ENCODE peak calls at places on chromosomes 6 and 20, in ten cellular contexts. One of them, this sample, is unnamed.

GRCh38 chr20:62062661-62063600 is 2.8 kb downstream of the TAF4 start:
- DNase-seq in heart right ventricle: no peak
- DNase-seq in GM12865: no peak
- DNase-seq in brain microvascular endothelial cell: no peak
- DNase-seq in astrocyte of the spinal cord: no peak
- DNase-seq in CD8-positive, alpha-beta T cell: no peak
- DNase-seq in fibroblast of lung: no peak
- DNase-seq in right cardiac atrium: no peak
- DNase-seq in A549: no peak
- DNase-seq in CD4-positive, alpha-beta memory T cell: no peak
- DNase-seq in this sample: no peak

GRCh38 chr20:41697861-41698559 is 79.8 kb upstream of the CHD6 start:
- DNase-seq in A549: peak; percentile 31
- DNase-seq in right cardiac atrium: no peak
- DNase-seq in heart right ventricle: no peak
- DNase-seq in GM12865: peak; percentile 36
- DNase-seq in brain microvascular endothelial cell: peak; percentile 48
- DNase-seq in astrocyte of the spinal cord: peak; percentile 40
- DNase-seq in CD8-positive, alpha-beta T cell: no peak
- DNase-seq in fibroblast of lung: peak; percentile 14
- DNase-seq in CD4-positive, alpha-beta memory T cell: peak; percentile 33
- DNase-seq in this sample: peak; percentile 6

GRCh38 chr20:57400821-57401564 is 9.8 kb downstream of the RBM38 start:
- DNase-seq in CD8-positive, alpha-beta T cell: peak; percentile 62
- DNase-seq in heart right ventricle: no peak
- DNase-seq in fibroblast of lung: no peak
- DNase-seq in right cardiac atrium: peak; percentile 54
- DNase-seq in GM12865: peak; percentile 58
- DNase-seq in astrocyte of the spinal cord: no peak
- DNase-seq in brain microvascular endothelial cell: no peak
- DNase-seq in CD4-positive, alpha-beta memory T cell: no peak
- DNase-seq in A549: no peak
- DNase-seq in this sample: no peak

GRCh38 chr6:120355822-120356221 is 978.5 kb downstream of the TBC1D32 start:
- DNase-seq in fibroblast of lung: peak; percentile 55
- DNase-seq in brain microvascular endothelial cell: peak; percentile 1
- DNase-seq in GM12865: no peak
- DNase-seq in right cardiac atrium: no peak
- DNase-seq in A549: no peak
- DNase-seq in CD8-positive, alpha-beta T cell: no peak
- DNase-seq in astrocyte of the spinal cord: peak; percentile 68
- DNase-seq in heart right ventricle: no peak
- DNase-seq in CD4-positive, alpha-beta memory T cell: no peak
- DNase-seq in this sample: peak; percentile 37

GRCh38 chr20:33843854-33844253 is 32.7 kb downstream of the CHMP4B start:
- DNase-seq in A549: no peak
- DNase-seq in brain microvascular endothelial cell: peak; percentile 12
- DNase-seq in CD8-positive, alpha-beta T cell: no peak
- DNase-seq in heart right ventricle: no peak
- DNase-seq in right cardiac atrium: no peak
- DNase-seq in astrocyte of the spinal cord: no peak
- DNase-seq in fibroblast of lung: no peak
- DNase-seq in GM12865: peak; percentile 61
- DNase-seq in CD4-positive, alpha-beta memory T cell: no peak
- DNase-seq in this sample: no peak

GRCh38 chr6:34973547-34974248 is 84.6 kb downstream of the ANKS1A start:
- DNase-seq in brain microvascular endothelial cell: no peak
- DNase-seq in heart right ventricle: no peak
- DNase-seq in A549: no peak
- DNase-seq in CD4-positive, alpha-beta memory T cell: no peak
- DNase-seq in CD8-positive, alpha-beta T cell: no peak
- DNase-seq in right cardiac atrium: no peak
- DNase-seq in fibroblast of lung: no peak
- DNase-seq in GM12865: no peak
- DNase-seq in astrocyte of the spinal cord: no peak
- DNase-seq in this sample: no peak

GRCh38 chr6:44051516-44051915 is 75.7 kb downstream of the MRPL14 start:
- DNase-seq in fibroblast of lung: peak; percentile 88
- DNase-seq in brain microvascular endothelial cell: peak; percentile 80
- DNase-seq in astrocyte of the spinal cord: peak; percentile 87
- DNase-seq in CD8-positive, alpha-beta T cell: no peak
- DNase-seq in right cardiac atrium: peak; percentile 70
- DNase-seq in A549: no peak
- DNase-seq in heart right ventricle: no peak
- DNase-seq in CD4-positive, alpha-beta memory T cell: no peak
- DNase-seq in GM12865: no peak
- DNase-seq in this sample: peak; percentile 76

GRCh38 chr6:46848684-46849360 is 55.6 kb downstream of the MEP1A start:
- DNase-seq in CD4-positive, alpha-beta memory T cell: peak; percentile 18
- DNase-seq in heart right ventricle: peak; percentile 83
- DNase-seq in fibroblast of lung: peak; percentile 70
- DNase-seq in A549: peak; percentile 70
- DNase-seq in brain microvascular endothelial cell: peak; percentile 78
- DNase-seq in CD8-positive, alpha-beta T cell: peak; percentile 59
- DNase-seq in right cardiac atrium: peak; percentile 94
- DNase-seq in GM12865: peak; percentile 63
- DNase-seq in astrocyte of the spinal cord: peak; percentile 80
- DNase-seq in this sample: peak; percentile 32

DNA sequence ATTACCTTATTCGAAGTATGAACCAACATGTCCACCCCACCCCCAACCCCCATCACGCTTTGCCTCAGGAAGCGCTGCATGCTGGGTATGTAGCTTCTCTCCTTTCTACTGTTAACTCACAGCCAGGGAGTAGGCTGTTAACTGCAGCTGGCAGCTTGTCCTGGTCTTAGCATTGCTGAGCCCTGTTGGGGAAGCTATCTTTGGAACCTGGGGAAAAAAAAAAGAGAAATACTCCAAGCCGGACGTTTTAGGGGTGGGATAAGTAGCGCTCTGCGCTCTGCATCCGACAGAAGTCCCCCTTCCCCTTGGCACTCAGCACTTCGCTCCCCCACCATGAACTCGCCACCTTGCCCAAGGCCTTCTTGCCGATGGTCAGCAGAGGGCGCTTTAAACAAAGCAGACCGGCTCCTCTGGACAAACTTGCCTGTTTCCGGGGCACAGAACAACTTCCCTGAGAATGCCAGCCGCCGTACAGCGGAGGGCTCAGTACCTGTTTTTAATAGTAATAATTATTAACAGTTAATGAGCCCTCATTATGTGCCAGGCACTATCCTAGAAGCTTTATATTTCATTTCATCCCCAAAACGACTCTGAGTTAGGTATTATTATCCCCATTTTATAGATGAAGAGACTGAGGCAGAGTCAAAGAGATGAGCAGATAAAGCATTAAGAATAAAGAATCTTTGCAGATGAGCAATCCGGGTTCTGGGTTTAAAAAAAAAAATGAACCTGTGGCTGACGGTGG is 35.2 kb upstream of the MDFI start:
- DNase-seq in astrocyte of the spinal cord: peak; percentile 84
- DNase-seq in brain microvascular endothelial cell: peak; percentile 66
- DNase-seq in A549: peak; percentile 80
- DNase-seq in right cardiac atrium: peak; percentile 91
- DNase-seq in heart right ventricle: peak; percentile 88
- DNase-seq in CD4-positive, alpha-beta memory T cell: peak; percentile 70
- DNase-seq in CD8-positive, alpha-beta T cell: peak; percentile 74
- DNase-seq in fibroblast of lung: peak; percentile 79
- DNase-seq in GM12865: peak; percentile 88
- DNase-seq in this sample: peak; percentile 80
- H3K4me3 ChIP-seq in astrocyte of the spinal cord: no peak overlapping the region
- H3K4me3 ChIP-seq in brain microvascular endothelial cell: no peak overlapping the region
- H3K4me3 ChIP-seq in A549: peak overlapping the region; percentile 23
- H3K4me3 ChIP-seq in right cardiac atrium: no peak overlapping the region
- H3K4me3 ChIP-seq in heart right ventricle: no peak overlapping the region
- H3K4me3 ChIP-seq in CD4-positive, alpha-beta memory T cell: no peak overlapping the region
- H3K4me3 ChIP-seq in CD8-positive, alpha-beta T cell: no peak overlapping the region
- H3K4me3 ChIP-seq in fibroblast of lung: no peak overlapping the region
- H3K4me3 ChIP-seq in GM12865: no peak overlapping the region
- H3K4me3 ChIP-seq in this sample: no peak overlapping the region

GRCh38 chr20:48656120-48656519 is 171.7 kb downstream of the PREX1 start:
- DNase-seq in brain microvascular endothelial cell: no peak
- DNase-seq in astrocyte of the spinal cord: no peak
- DNase-seq in right cardiac atrium: no peak
- DNase-seq in A549: no peak
- DNase-seq in CD4-positive, alpha-beta memory T cell: no peak
- DNase-seq in CD8-positive, alpha-beta T cell: no peak
- DNase-seq in fibroblast of lung: no peak
- DNase-seq in heart right ventricle: no peak
- DNase-seq in GM12865: no peak
- DNase-seq in this sample: no peak

GRCh38 chr20:48658505-48658904 is 169.3 kb downstream of the PREX1 start:
- DNase-seq in A549: no peak
- DNase-seq in right cardiac atrium: no peak
- DNase-seq in astrocyte of the spinal cord: no peak
- DNase-seq in GM12865: no peak
- DNase-seq in brain microvascular endothelial cell: no peak
- DNase-seq in heart right ventricle: no peak
- DNase-seq in CD8-positive, alpha-beta T cell: no peak
- DNase-seq in CD4-positive, alpha-beta memory T cell: no peak
- DNase-seq in fibroblast of lung: no peak
- DNase-seq in this sample: no peak

GRCh38 chr20:48657426-48658197 is 170.2 kb downstream of the PREX1 start:
- DNase-seq in brain microvascular endothelial cell: peak; percentile 69
- DNase-seq in GM12865: peak; percentile 84
- DNase-seq in CD8-positive, alpha-beta T cell: peak; percentile 71
- DNase-seq in A549: peak; percentile 78
- DNase-seq in heart right ventricle: peak; percentile 69
- DNase-seq in fibroblast of lung: peak; percentile 53
- DNase-seq in astrocyte of the spinal cord: peak; percentile 73
- DNase-seq in CD4-positive, alpha-beta memory T cell: peak; percentile 74
- DNase-seq in right cardiac atrium: no peak
- DNase-seq in this sample: peak; percentile 57

GRCh38 chr20:48658198-48658476 is 169.7 kb downstream of the PREX1 start:
- DNase-seq in astrocyte of the spinal cord: no peak
- DNase-seq in A549: no peak
- DNase-seq in heart right ventricle: no peak
- DNase-seq in CD8-positive, alpha-beta T cell: no peak
- DNase-seq in CD4-positive, alpha-beta memory T cell: no peak
- DNase-seq in fibroblast of lung: no peak
- DNase-seq in GM12865: no peak
- DNase-seq in right cardiac atrium: no peak
- DNase-seq in brain microvascular endothelial cell: no peak
- DNase-seq in this sample: no peak

DNA sequence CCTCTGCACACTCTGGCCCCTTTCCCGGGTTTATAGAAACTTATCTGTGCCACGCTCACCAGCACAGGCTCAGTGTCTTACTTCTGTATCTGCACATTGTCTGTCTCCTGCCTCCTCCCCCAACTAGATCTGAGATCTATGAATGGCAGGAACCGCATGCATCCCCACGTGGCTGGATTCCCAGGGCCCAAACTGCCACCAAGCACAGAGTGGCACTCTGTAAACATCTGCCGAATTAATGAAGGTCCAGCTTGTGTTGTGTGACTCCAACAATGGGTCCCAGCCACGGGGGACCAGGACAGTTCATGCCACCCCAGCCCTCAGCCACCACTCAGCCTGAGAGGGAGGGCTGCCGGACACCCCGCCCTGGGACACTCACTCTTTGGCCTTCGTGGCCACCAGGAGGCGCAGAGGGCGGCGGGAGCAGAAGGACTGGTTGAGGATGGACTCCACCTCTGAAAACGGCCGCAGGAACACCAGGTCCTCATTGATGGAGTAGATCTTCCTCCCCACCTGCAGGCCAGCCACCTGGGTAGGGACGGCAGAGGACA is 171.1 kb downstream of the PREX1 start:
- DNase-seq in right cardiac atrium: no peak
- DNase-seq in astrocyte of the spinal cord: no peak
- DNase-seq in CD8-positive, alpha-beta T cell: no peak
- DNase-seq in CD4-positive, alpha-beta memory T cell: no peak
- DNase-seq in A549: peak; percentile 61
- DNase-seq in GM12865: no peak
- DNase-seq in brain microvascular endothelial cell: no peak
- DNase-seq in fibroblast of lung: no peak
- DNase-seq in heart right ventricle: no peak
- DNase-seq in this sample: no peak
- H3K4me3 ChIP-seq in right cardiac atrium: no peak overlapping the region
- H3K4me3 ChIP-seq in astrocyte of the spinal cord: no peak overlapping the region
- H3K4me3 ChIP-seq in CD8-positive, alpha-beta T cell: no peak overlapping the region
- H3K4me3 ChIP-seq in CD4-positive, alpha-beta memory T cell: no peak overlapping the region
- H3K4me3 ChIP-seq in A549: no peak overlapping the region
- H3K4me3 ChIP-seq in GM12865: no peak overlapping the region
- H3K4me3 ChIP-seq in brain microvascular endothelial cell: no peak overlapping the region
- H3K4me3 ChIP-seq in fibroblast of lung: no peak overlapping the region
- H3K4me3 ChIP-seq in heart right ventricle: no peak overlapping the region
- H3K4me3 ChIP-seq in this sample: no peak overlapping the region

GRCh38 chr6:18024876-18025275 is 37.4 kb upstream of the KIF13A start:
- DNase-seq in CD4-positive, alpha-beta memory T cell: no peak
- DNase-seq in right cardiac atrium: no peak
- DNase-seq in GM12865: no peak
- DNase-seq in heart right ventricle: no peak
- DNase-seq in brain microvascular endothelial cell: no peak
- DNase-seq in CD8-positive, alpha-beta T cell: no peak
- DNase-seq in fibroblast of lung: no peak
- DNase-seq in astrocyte of the spinal cord: no peak
- DNase-seq in A549: no peak
- DNase-seq in this sample: no peak

GRCh38 chr6:18025591-18025990 is 38.2 kb upstream of the KIF13A start:
- DNase-seq in astrocyte of the spinal cord: no peak
- DNase-seq in CD8-positive, alpha-beta T cell: no peak
- DNase-seq in heart right ventricle: no peak
- DNase-seq in A549: no peak
- DNase-seq in right cardiac atrium: no peak
- DNase-seq in fibroblast of lung: no peak
- DNase-seq in GM12865: no peak
- DNase-seq in brain microvascular endothelial cell: no peak
- DNase-seq in CD4-positive, alpha-beta memory T cell: no peak
- DNase-seq in this sample: no peak

GRCh38 chr6:18021166-18021850 is 33.9 kb upstream of the KIF13A start:
- DNase-seq in heart right ventricle: no peak
- DNase-seq in fibroblast of lung: no peak
- DNase-seq in right cardiac atrium: no peak
- DNase-seq in brain microvascular endothelial cell: no peak
- DNase-seq in CD8-positive, alpha-beta T cell: no peak
- DNase-seq in CD4-positive, alpha-beta memory T cell: no peak
- DNase-seq in astrocyte of the spinal cord: no peak
- DNase-seq in A549: no peak
- DNase-seq in GM12865: no peak
- DNase-seq in this sample: no peak

GRCh38 chr6:18019539-18020534 is 32.4 kb upstream of the KIF13A start:
- DNase-seq in right cardiac atrium: peak; percentile 79
- DNase-seq in GM12865: no peak
- DNase-seq in CD4-positive, alpha-beta memory T cell: no peak
- DNase-seq in CD8-positive, alpha-beta T cell: no peak
- DNase-seq in fibroblast of lung: no peak
- DNase-seq in brain microvascular endothelial cell: no peak
- DNase-seq in heart right ventricle: peak; percentile 8
- DNase-seq in A549: no peak
- DNase-seq in astrocyte of the spinal cord: no peak
- DNase-seq in this sample: no peak

GRCh38 chr6:18022398-18023231 is 35.2 kb upstream of the KIF13A start:
- DNase-seq in CD8-positive, alpha-beta T cell: no peak
- DNase-seq in GM12865: no peak
- DNase-seq in A549: peak; percentile 31
- DNase-seq in heart right ventricle: no peak
- DNase-seq in brain microvascular endothelial cell: peak; percentile 58
- DNase-seq in fibroblast of lung: peak; percentile 87
- DNase-seq in astrocyte of the spinal cord: peak; percentile 58
- DNase-seq in right cardiac atrium: no peak
- DNase-seq in CD4-positive, alpha-beta memory T cell: no peak
- DNase-seq in this sample: peak; percentile 49
- H3K4me3 ChIP-seq in CD8-positive, alpha-beta T cell: no peak overlapping the region
- H3K4me3 ChIP-seq in GM12865: no peak overlapping the region
- H3K4me3 ChIP-seq in A549: no peak overlapping the region
- H3K4me3 ChIP-seq in heart right ventricle: no peak overlapping the region
- H3K4me3 ChIP-seq in brain microvascular endothelial cell: no peak overlapping the region
- H3K4me3 ChIP-seq in fibroblast of lung: no peak overlapping the region
- H3K4me3 ChIP-seq in astrocyte of the spinal cord: no peak overlapping the region
- H3K4me3 ChIP-seq in right cardiac atrium: no peak overlapping the region
- H3K4me3 ChIP-seq in CD4-positive, alpha-beta memory T cell: no peak overlapping the region
- H3K4me3 ChIP-seq in this sample: peak overlapping the region; percentile 3

DNA sequence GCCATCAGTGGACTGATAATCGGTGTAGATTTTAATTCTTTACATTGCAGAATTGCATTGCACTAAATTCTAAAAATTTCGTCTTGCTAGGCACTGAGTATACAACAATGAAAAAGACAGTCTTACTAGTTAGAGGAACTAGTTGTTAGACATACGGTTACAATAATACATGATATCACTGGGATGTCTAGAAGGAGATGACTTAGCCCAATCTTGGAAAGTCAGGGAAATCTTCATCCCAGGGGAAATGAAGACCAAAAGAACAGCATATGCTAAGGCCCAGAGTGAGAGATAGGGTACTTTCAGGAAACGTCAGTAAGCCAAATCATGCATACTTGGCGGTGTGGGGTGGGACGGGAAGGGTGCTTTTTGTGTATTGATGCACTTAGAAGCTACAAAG is 891 bp downstream of the CEP57L1 start:
- DNase-seq in right cardiac atrium: no peak
- DNase-seq in A549: no peak
- DNase-seq in GM12865: no peak
- DNase-seq in astrocyte of the spinal cord: no peak
- DNase-seq in brain microvascular endothelial cell: no peak
- DNase-seq in fibroblast of lung: no peak
- DNase-seq in CD8-positive, alpha-beta T cell: no peak
- DNase-seq in heart right ventricle: no peak
- DNase-seq in CD4-positive, alpha-beta memory T cell: no peak
- DNase-seq in this sample: no peak
- H3K4me3 ChIP-seq in right cardiac atrium: peak overlapping the region; percentile 85
- H3K4me3 ChIP-seq in A549: peak overlapping the region; percentile 71
- H3K4me3 ChIP-seq in GM12865: peak overlapping the region; percentile 77
- H3K4me3 ChIP-seq in astrocyte of the spinal cord: peak overlapping the region; percentile 69
- H3K4me3 ChIP-seq in brain microvascular endothelial cell: peak overlapping the region; percentile 95
- H3K4me3 ChIP-seq in fibroblast of lung: peak overlapping the region; percentile 99
- H3K4me3 ChIP-seq in CD8-positive, alpha-beta T cell: peak overlapping the region; percentile 74
- H3K4me3 ChIP-seq in heart right ventricle: peak overlapping the region; percentile 73
- H3K4me3 ChIP-seq in CD4-positive, alpha-beta memory T cell: peak overlapping the region; percentile 74
- H3K4me3 ChIP-seq in this sample: peak overlapping the region; percentile 79